ENCODE peak calls at places on chromosomes 12 and 14, in five cellular contexts. O, U, E, A and K are unnamed samples.
A peak's percentile ranks its signal among the peaks of the same experiment; 100 is the strongest.

GRCh38 chr14:57480044-57480443 is 13.6 kb downstream of the CCDC198 start:
- DNase-seq in U (no peak), E (no peak), A (no peak), O (peak; percentile 56), K (no peak)

GRCh38 chr12:6950944-6951540 is at the start of gene PTPN6:
- DNase-seq in E (no peak), U (no peak), A (peak; percentile 81), O (no peak), K (no peak)

GRCh38 chr14:61838661-61839060 is 76.4 kb downstream of the SNAPC1 start:
- DNase-seq in O (peak; percentile 35), A (no peak), E (no peak), U (no peak), K (no peak)

GRCh38 chr12:20376984-20377383 is 8.6 kb downstream of the PDE3A start:
- DNase-seq in U (no peak), E (no peak), A (no peak), O (peak; percentile 50), K (no peak)

GRCh38 chr12:57641699-57642442 is 8.9 kb upstream of the B4GALNT1 start:
- DNase-seq in E (no peak), A (no peak), U (no peak), O (no peak), K (no peak)

GRCh38 chr14:81400202-81400678 is at the start of gene STON2:
- DNase-seq in E (peak; percentile 11), O (peak; percentile 96), U (peak; percentile 68), A (peak; percentile 67), K (no peak)

GRCh38 chr12:112822056-112822455 is 30.5 kb downstream of the RPH3A start:
- DNase-seq in A (no peak), O (no peak), E (peak; percentile 79), U (no peak), K (peak; percentile 47)

GRCh38 chr14:80996049-80996901 is 40.9 kb downstream of the TSHR start:
- DNase-seq in U (peak; percentile 33), O (peak; percentile 92), E (peak; percentile 68), A (no peak), K (no peak)

GRCh38 chr12:51270067-51270846 is at the start of gene SMAGP:
- DNase-seq in A (peak; percentile 68), O (peak; percentile 30), U (peak; percentile 42), E (no peak), K (peak; percentile 84)

GRCh38 chr12:95739561-95740313 is 50.8 kb downstream of the NTN4 start:
- DNase-seq in E (no peak), O (no peak), U (peak; percentile 37), A (peak; percentile 82), K (no peak)

GRCh38 chr14:18656627-18657026 is 55.7 kb downstream of the OR11H12 start:
- DNase-seq in O (no peak), U (no peak), A (no peak), E (no peak), K (no peak)

GRCh38 chr12:74689071-74689655 is 151.5 kb downstream of the ATXN7L3B start:
- DNase-seq in A (no peak), O (peak; percentile 70), E (no peak), U (no peak), K (no peak)

GRCh38 chr14:77203611-77204456 is 22.2 kb downstream of the TMEM63C start:
- DNase-seq in U (no peak), A (peak; percentile 41), E (peak; percentile 87), O (no peak), K (no peak)

GRCh38 chr12:56838602-56839488 is 75.7 kb downstream of the HSD17B6 start:
- DNase-seq in U (no peak), A (no peak), E (no peak), O (no peak), K (no peak)

GRCh38 chr12:15090441-15090840 is 117.6 kb downstream of the PDE6H start:
- DNase-seq in E (no peak), O (no peak), U (no peak), A (no peak), K (no peak)

GRCh38 chr12:50927356-50927755 is 25.0 kb upstream of the HIGD1C start:
- DNase-seq in U (no peak), O (no peak), E (no peak), A (no peak), K (no peak)

GRCh38 chr12:70052931-70053497 is 190.2 kb upstream of the CNOT2 start:
- DNase-seq in A (no peak), O (peak; percentile 94), E (no peak), U (peak; percentile 51), K (no peak)

GRCh38 chr14:23895480-23895879 is 58.1 kb upstream of the DHRS4 start:
- DNase-seq in U (no peak), A (no peak), E (no peak), O (peak; percentile 2), K (no peak)

GRCh38 chr12:1840561-1840960 is 20.2 kb downstream of the LRTM2 start:
- DNase-seq in U (no peak), A (no peak), O (no peak), E (no peak), K (no peak)

GRCh38 chr14:90549794-90550591 is 153.2 kb downstream of the CALM1 start:
- DNase-seq in E (no peak), A (no peak), O (no peak), U (no peak), K (no peak)

GRCh38 chr12:3003593-3003992 is 44.4 kb downstream of the TEAD4 start:
- DNase-seq in O (no peak), A (peak; percentile 60), U (no peak), E (no peak), K (no peak)

GRCh38 chr12:90234455-90234854 is 525.8 kb upstream of the ATP2B1 start:
- DNase-seq in U (peak; percentile 17), E (no peak), A (no peak), O (peak; percentile 49), K (no peak)

GRCh38 chr14:101823511-101824120 is 62.1 kb downstream of the PPP2R5C start:
- DNase-seq in A (no peak), U (peak; percentile 42), E (no peak), O (peak; percentile 50), K (no peak)

GRCh38 chr12:107436376-107436775 is 249.2 kb upstream of the PWP1 start:
- DNase-seq in A (no peak), O (peak; percentile 51), U (peak; percentile 23), E (no peak), K (no peak)

GRCh38 chr14:87975636-87976035 is 17.3 kb downstream of the GALC start:
- DNase-seq in E (no peak), A (no peak), O (peak; percentile 7), U (no peak), K (no peak)

GRCh38 chr12:40263616-40264409 is 39.0 kb downstream of the LRRK2 start:
- DNase-seq in O (no peak), U (no peak), A (no peak), E (no peak), K (no peak)

GRCh38 chr14:94665121-94665520 is 52.9 kb downstream of the SERPINA3 start:
- DNase-seq in U (no peak), A (no peak), E (no peak), O (peak; percentile 94), K (peak; percentile 25)

GRCh38 chr12:11486623-11487444 is 91.5 kb upstream of the PRB2 start:
- DNase-seq in O (peak; percentile 90), U (peak; percentile 62), A (peak; percentile 74), E (peak; percentile 75), K (no peak)

GRCh38 chr12:12608557-12608957 is 3.1 kb upstream of the CREBL2 start:
- DNase-seq in U (no peak), E (no peak), O (no peak), A (no peak), K (no peak)

GRCh38 chr12:30501718-30502117 is 194.0 kb downstream of the IPO8 start:
- DNase-seq in O (no peak), A (no peak), U (no peak), E (no peak), K (no peak)